ENCODE peak calls at places on chromosomes 4 and X, in eight cellular contexts. U, C, N, X, J, A, H and W are unnamed samples.

GRCh38 chr4:3531306-3531886 is 826 bp downstream of the LRPAP1 start:
- DNase-seq in U (peak), H (no peak), J (no peak), A (no peak), X (no peak), C (no peak), N (no peak), W (no peak)

GRCh38 chr4:53951414-53951813 is 113.0 kb downstream of the CHIC2 start:
- DNase-seq in C (no peak), U (no peak), X (no peak), J (no peak), H (no peak), A (no peak), N (no peak), W (no peak)

GRCh38 chrX:4150259-4150658 is 436.8 kb upstream of the PRKX start:
- DNase-seq in X (no peak), U (no peak), C (no peak), H (no peak), N (no peak), A (no peak), J (no peak), W (no peak)

GRCh38 chr4:56289934-56290333 is 97.4 kb downstream of the AASDH start:
- DNase-seq in C (no peak), N (peak), U (no peak), J (no peak), X (no peak), H (no peak), A (no peak), W (no peak)

GRCh38 chr4:48015216-48015615 is 1.3 kb downstream of the CNGA1 start:
- DNase-seq in U (no peak), X (no peak), C (no peak), N (no peak), H (no peak), A (no peak), J (no peak), W (no peak)

GRCh38 chr4:183588169-183588675 is 70.8 kb downstream of the RWDD4 start:
- DNase-seq in A (no peak), U (peak), N (peak), H (no peak), J (no peak), C (no peak), X (no peak), W (peak)

GRCh38 chr4:95956094-95956493 is 116.2 kb downstream of the PDHA2 start:
- DNase-seq in H (no peak), J (no peak), N (no peak), C (no peak), U (no peak), A (no peak), X (no peak), W (no peak)

GRCh38 chr4:26171953-26172352 is 148.9 kb upstream of the RBPJ start:
- DNase-seq in C (no peak), X (no peak), J (no peak), N (no peak), U (peak), H (no peak), A (no peak), W (peak)

GRCh38 chr4:106423791-106424190 is 55.2 kb upstream of the GIMD1 start:
- DNase-seq in U (no peak), C (no peak), H (no peak), A (no peak), N (no peak), J (no peak), X (no peak), W (no peak)

GRCh38 chrX:54540289-54540688 is 10.3 kb downstream of the GNL3L start:
- DNase-seq in C (no peak), X (peak), J (no peak), N (no peak), U (no peak), A (no peak), H (no peak), W (peak)

GRCh38 chrX:129556806-129557315 is 16.8 kb downstream of the OCRL start:
- DNase-seq in N (no peak), H (no peak), U (no peak), X (no peak), C (no peak), J (no peak), A (no peak), W (no peak)

GRCh38 chrX:49901068-49901467 is 21.3 kb upstream of the CLCN5 start:
- DNase-seq in C (no peak), A (peak), N (no peak), X (no peak), H (no peak), U (peak), J (no peak), W (no peak)

GRCh38 chrX:24242649-24243556 is 71.0 kb downstream of the SUPT20HL2 start:
- DNase-seq in H (no peak), X (no peak), N (no peak), A (no peak), J (no peak), U (peak), C (no peak), W (peak)

GRCh38 chr4:124121511-124121934 is 591.0 kb downstream of the ANKRD50 start:
- DNase-seq in X (peak), U (no peak), H (no peak), C (no peak), N (no peak), A (no peak), J (no peak), W (peak)

GRCh38 chrX:4588056-4588455 is 874.6 kb upstream of the PRKX start:
- DNase-seq in N (no peak), U (no peak), J (no peak), X (no peak), C (no peak), A (no peak), H (no peak), W (no peak)

GRCh38 chr4:110195561-110196205 is 2.7 kb downstream of the ELOVL6 start:
- DNase-seq in H (no peak), A (no peak), N (no peak), C (peak), J (no peak), X (no peak), U (peak), W (no peak)

GRCh38 chr4:158020175-158020574 is 152.7 kb downstream of the GASK1B start:
- DNase-seq in J (no peak), U (peak), H (no peak), A (no peak), C (no peak), N (no peak), X (peak), W (peak)

GRCh38 chrX:110082156-110082555 is 79.2 kb downstream of the TMEM164 start:
- DNase-seq in H (no peak), A (no peak), U (no peak), C (no peak), J (no peak), N (no peak), X (peak), W (peak)

GRCh38 chr4:107034982-107035710 is 967 bp downstream of the DKK2 start:
- DNase-seq in A (no peak), X (peak), C (no peak), N (peak), J (no peak), U (peak), H (no peak), W (no peak)

GRCh38 chr4:107834241-107834856 is 9.6 kb downstream of the SGMS2 start:
- DNase-seq in U (no peak), H (no peak), N (no peak), C (no peak), J (no peak), X (no peak), A (no peak), W (no peak)

GRCh38 chrX:53050841-53051240 is 2.3 kb downstream of the GPR173 start:
- DNase-seq in C (no peak), A (no peak), X (no peak), J (no peak), N (no peak), H (no peak), U (no peak), W (no peak)

GRCh38 chr4:163707873-163708272 is 213.4 kb downstream of the TMA16 start:
- DNase-seq in X (no peak), C (no peak), J (no peak), A (no peak), N (no peak), H (no peak), U (no peak), W (no peak)

GRCh38 chrX:113947548-113947947 is 636.3 kb upstream of the HTR2C start:
- DNase-seq in X (no peak), H (no peak), N (peak), U (no peak), J (no peak), A (no peak), C (no peak), W (no peak)

GRCh38 chr4:79673898-79674297 is 265.9 kb upstream of the GK2 start:
- DNase-seq in J (no peak), X (no peak), A (no peak), N (no peak), U (no peak), H (no peak), C (no peak), W (no peak)

GRCh38 chr4:85732124-85732523 is 257.2 kb downstream of the ARHGAP24 start:
- DNase-seq in A (peak), X (no peak), U (peak), H (no peak), J (no peak), N (no peak), C (no peak), W (no peak)

GRCh38 chr4:6641164-6641970 is 882 bp downstream of the MRFAP1 start:
- DNase-seq in C (peak), U (peak), X (peak), A (no peak), J (no peak), N (peak), H (peak), W (no peak)

GRCh38 chrX:8049827-8050226 is 121.2 kb downstream of the VCX2 start:
- DNase-seq in U (peak), J (no peak), N (no peak), H (no peak), C (no peak), X (no peak), A (no peak), W (no peak)